ENCODE peak calls at places on chromosomes 12 and 14, in six cellular contexts. R is mesenchymal stem cell, Q is neuronal stem cell, U is H9, V is IMR-90, Z is H1. O is an unnamed sample.

GRCh38 chr14:71620401-71620800 is 311.8 kb upstream of the RGS6 start:
- DNase-seq in R (peak), Q (no peak), U (no peak), V (peak), Z (no peak), O (peak)

GRCh38 chr12:14416658-14417057 is 51.2 kb downstream of the ATF7IP start:
- DNase-seq in R (peak), Q (peak), U (peak), V (peak), Z (no peak), O (peak)

GRCh38 chr14:103361868-103362267 is 23.3 kb upstream of the MARK3 start:
- DNase-seq in R (peak), Q (no peak), U (no peak), V (peak), Z (no peak), O (peak)

GRCh38 chr14:51319181-51319597 is 79.1 kb downstream of the TMX1 start:
- DNase-seq in R (no peak), Q (no peak), U (no peak), V (no peak), Z (no peak), O (no peak)

GRCh38 chr14:105881021-105881930 is 354.9 kb downstream of the TMEM121 start:
- DNase-seq in R (no peak), Q (no peak), U (no peak), V (no peak), Z (no peak), O (no peak)

GRCh38 chr12:5808956-5809355 is 136.1 kb downstream of the ANO2 start:
- DNase-seq in R (peak), Q (no peak), U (no peak), V (peak), Z (no peak), O (no peak)

GRCh38 chr12:69068431-69068830 is 135.5 kb upstream of the CPM start:
- DNase-seq in R (no peak), Q (no peak), U (no peak), V (peak), Z (no peak), O (no peak)

GRCh38 chr12:127548123-127548553 is 718.8 kb upstream of the TMEM132C start:
- DNase-seq in R (peak), Q (no peak), U (no peak), V (peak), Z (no peak), O (no peak)

GRCh38 chr14:36224176-36224575 is 47.7 kb upstream of the PTCSC3 start:
- DNase-seq in R (no peak), Q (no peak), U (no peak), V (no peak), Z (no peak), O (no peak)

GRCh38 chr14:65958664-65959562 is 527.3 kb upstream of the CCDC196 start:
- DNase-seq in R (peak), Q (peak), U (no peak), V (peak), Z (peak), O (no peak)

GRCh38 chr12:54991161-54991991 is 6.8 kb upstream of the TESPA1 start:
- DNase-seq in R (no peak), Q (no peak), U (no peak), V (no peak), Z (no peak), O (no peak)

GRCh38 chr12:107372229-107372658 is 278.9 kb upstream of the CRY1 start:
- DNase-seq in R (no peak), Q (no peak), U (no peak), V (peak), Z (no peak), O (no peak)

GRCh38 chr12:12681061-12681765 is 14.8 kb downstream of the GPR19 start:
- DNase-seq in R (no peak), Q (no peak), U (no peak), V (no peak), Z (no peak), O (no peak)

GRCh38 chr12:62248873-62249272 is 11.3 kb upstream of the USP15 start:
- DNase-seq in R (no peak), Q (no peak), U (no peak), V (no peak), Z (no peak), O (peak)

GRCh38 chr12:26813812-26814211 is 19.2 kb downstream of the ITPR2 start:
- DNase-seq in R (no peak), Q (no peak), U (no peak), V (no peak), Z (no peak), O (no peak)

GRCh38 chr14:44963775-44964380 is 1.9 kb downstream of the TOGARAM1 start:
- DNase-seq in R (no peak), Q (no peak), U (no peak), V (no peak), Z (no peak), O (no peak)

GRCh38 chr12:110338754-110339153 is 57.7 kb downstream of the ATP2A2 start:
- DNase-seq in R (peak), Q (no peak), U (no peak), V (no peak), Z (peak), O (no peak)

GRCh38 chr12:50282581-50283229 is 615 bp downstream of the LIMA1 start:
- DNase-seq in R (peak), Q (no peak), U (no peak), V (peak), Z (no peak), O (peak)

GRCh38 chr12:119444462-119445044 is 110.0 kb downstream of the CCDC60 start:
- DNase-seq in R (no peak), Q (peak), U (peak), V (no peak), Z (peak), O (peak)

GRCh38 chr12:26090853-26091510 is 33.9 kb downstream of the BHLHE41 start:
- DNase-seq in R (no peak), Q (no peak), U (no peak), V (peak), Z (no peak), O (peak)

GRCh38 chr12:2751230-2751629 is 43.5 kb upstream of the FKBP4 start:
- DNase-seq in R (no peak), Q (no peak), U (peak), V (no peak), Z (no peak), O (no peak)

DNA sequence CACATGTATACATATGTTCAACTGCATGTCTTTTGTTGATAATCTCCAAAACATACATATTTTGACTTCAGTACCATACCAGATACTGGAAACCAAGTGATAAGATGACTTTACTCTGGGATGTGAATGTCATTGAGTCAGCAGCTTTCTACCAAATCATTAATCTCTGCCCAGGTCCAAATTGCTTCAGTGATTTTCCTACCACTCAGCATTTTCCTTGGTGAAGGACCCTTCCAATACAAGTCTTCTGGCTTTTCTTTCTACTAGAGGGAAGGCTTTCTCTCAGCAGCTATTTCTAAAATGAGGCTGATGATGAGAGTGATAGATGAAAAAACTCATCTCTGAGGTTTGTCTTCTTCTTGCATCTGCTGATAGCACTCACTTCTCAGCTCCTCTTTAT is 1008.5 kb downstream of the NRXN3 start:
- DNase-seq in R (no peak), Q (no peak), U (no peak), V (no peak), Z (no peak), O (no peak)
- H3K14ac ChIP-seq in R (no peak), Q (no peak), U (no peak), V (no peak), Z (no peak), O (no peak)

GRCh38 chr12:122051231-122051876 is 27.2 kb upstream of the MLXIP start:
- DNase-seq in R (peak), Q (no peak), U (no peak), V (peak), Z (no peak), O (no peak)
- H3K14ac ChIP-seq in R (peak), Q (no peak), U (no peak), V (no peak), Z (no peak), O (no peak)

DNA sequence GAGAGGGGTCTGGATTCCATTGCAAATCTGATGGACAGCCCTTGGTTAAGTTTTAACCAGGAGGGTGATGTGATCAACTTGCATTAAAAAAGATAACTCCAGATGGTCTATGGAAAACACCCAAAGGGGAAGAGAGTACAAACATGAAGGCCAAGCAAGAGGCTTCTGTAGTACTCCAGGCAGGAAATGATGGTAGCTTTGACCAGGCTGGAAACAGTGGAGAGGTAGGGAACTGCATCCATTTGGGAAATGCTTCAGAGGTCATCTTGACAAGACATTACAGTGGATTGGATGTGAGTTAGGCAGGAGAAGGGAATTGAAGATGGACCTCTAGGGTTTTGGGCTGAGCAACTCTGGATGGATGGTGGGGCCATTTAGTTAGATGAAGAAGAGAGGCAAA is 391.1 kb downstream of the IPO8 start:
- DNase-seq in R (no peak), Q (no peak), U (no peak), V (no peak), Z (no peak), O (no peak)
- H3K14ac ChIP-seq in R (no peak), Q (no peak), U (no peak), V (no peak), Z (no peak), O (no peak)

DNA sequence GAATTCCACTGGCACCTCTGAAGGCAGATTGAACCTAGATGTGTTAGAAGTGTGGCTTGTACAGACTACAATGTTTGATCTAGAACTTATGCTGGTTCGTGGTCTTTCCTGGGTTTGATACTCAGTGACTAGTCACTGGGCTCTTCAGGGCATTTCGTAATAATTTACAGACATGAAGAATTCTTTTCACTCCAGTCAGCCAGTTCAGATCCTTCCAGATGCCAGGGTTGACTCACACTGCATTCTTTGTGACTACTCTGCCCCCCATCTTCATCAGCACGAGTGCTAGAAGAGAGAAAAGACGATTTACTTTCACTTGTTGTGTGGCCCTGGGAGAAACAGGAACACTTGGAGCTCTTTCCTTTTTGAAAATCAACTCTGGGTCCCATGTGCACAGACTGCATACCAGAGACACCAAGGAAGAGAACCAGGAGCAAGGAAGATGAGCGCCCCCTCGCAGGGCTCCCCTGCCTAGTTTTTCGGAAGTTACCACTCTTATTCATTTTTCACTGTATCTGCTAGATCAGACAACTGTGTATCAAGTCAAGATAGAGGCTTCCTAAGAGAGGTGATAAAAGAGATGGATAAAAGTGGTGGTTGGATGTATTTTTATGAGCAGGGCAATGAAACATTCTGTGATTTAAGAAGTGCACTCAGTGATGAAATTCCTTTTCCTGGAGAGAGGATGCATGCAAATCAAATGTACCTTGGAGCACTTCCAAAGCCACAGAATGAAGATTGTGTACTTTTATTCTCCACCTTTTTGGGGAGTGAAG is 33.5 kb upstream of the EVL start:
- DNase-seq in R (peak), Q (no peak), U (no peak), V (peak), Z (no peak), O (peak)
- H3K14ac ChIP-seq in R (no peak), Q (no peak), U (no peak), V (peak), Z (no peak), O (peak)

DNA sequence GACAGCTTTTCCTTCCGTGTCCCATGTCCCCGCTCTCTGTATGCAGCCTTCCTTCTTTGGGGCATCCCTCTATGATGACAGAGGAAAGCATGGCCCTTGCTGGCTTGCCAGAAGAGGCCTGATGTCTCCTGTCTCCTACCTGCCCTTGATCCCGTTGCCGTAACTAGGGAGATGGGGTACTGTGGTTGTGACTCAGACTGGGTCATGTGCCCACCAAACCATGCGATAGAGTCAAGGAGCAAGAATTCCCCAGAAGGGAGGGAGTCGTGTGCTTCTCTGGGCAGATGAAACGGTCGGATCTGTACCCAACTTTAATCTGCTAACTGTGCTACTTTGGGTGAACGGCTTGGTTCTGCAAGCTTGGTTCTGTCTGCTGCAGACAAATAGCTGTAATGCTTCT is 99.1 kb upstream of the DYNC1H1 start:
- DNase-seq in R (no peak), Q (no peak), U (no peak), V (no peak), Z (no peak), O (no peak)
- H3K14ac ChIP-seq in R (no peak), Q (no peak), U (no peak), V (peak), Z (no peak), O (no peak)

GRCh38 chr12:73599268-73599667 is 938.4 kb upstream of the ATXN7L3B start:
- DNase-seq in R (no peak), Q (no peak), U (no peak), V (no peak), Z (no peak), O (no peak)
- H3K14ac ChIP-seq in R (no peak), Q (no peak), U (no peak), V (no peak), Z (no peak), O (no peak)

GRCh38 chr14:75402867-75403413 is 24.9 kb upstream of the JDP2 start:
- DNase-seq in R (no peak), Q (no peak), U (no peak), V (no peak), Z (peak), O (no peak)
- H3K14ac ChIP-seq in R (no peak), Q (no peak), U (no peak), V (no peak), Z (no peak), O (no peak)

DNA sequence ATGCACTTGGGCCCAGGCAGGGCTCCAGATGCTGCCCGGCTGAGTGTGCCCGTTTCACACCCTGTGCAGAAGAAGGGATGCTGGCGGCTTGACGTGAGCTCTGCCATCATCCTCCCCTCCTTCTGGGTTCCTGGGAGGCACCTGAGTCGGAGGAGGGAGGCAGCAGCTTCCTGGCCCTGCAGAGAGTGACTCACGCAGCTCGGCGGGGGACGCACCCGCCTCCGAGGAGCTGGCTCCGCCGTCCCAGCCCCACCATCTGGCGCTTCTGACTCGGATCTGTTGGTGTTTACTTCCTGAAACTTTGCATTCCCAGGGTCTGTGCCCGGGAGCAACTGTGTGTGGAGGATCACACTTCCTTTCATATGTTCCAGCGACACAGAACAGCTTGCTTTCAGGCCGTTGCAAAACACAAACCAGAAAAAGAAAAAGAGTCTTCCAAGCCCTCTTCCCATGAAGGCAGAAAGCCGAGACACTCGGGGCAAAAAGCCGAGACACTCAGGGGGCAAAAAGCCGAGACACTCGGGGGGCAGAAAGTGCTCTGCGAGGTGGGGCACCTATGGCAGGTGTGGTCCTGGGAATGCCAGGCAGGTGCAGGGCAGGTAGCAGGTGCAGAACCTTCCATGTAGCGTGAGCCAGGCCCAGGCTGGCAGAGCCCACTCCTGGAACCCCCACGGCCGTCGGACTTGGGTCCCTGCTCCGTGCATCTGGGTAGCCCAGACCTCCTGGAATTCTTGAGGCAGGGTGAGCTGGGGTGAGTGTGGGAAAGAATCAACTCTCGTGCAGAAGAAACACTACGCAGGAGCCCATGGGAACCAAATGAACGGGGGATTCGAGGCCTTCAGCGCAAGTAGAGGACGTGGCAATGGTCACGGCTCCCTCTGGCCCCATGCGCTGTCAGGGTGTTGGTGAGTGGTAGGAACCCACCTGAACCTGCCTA is 27.6 kb upstream of the GALNT9 start:
- DNase-seq in R (no peak), Q (no peak), U (peak), V (peak), Z (no peak), O (no peak)
- H3K14ac ChIP-seq in R (no peak), Q (peak), U (no peak), V (no peak), Z (no peak), O (no peak)

DNA sequence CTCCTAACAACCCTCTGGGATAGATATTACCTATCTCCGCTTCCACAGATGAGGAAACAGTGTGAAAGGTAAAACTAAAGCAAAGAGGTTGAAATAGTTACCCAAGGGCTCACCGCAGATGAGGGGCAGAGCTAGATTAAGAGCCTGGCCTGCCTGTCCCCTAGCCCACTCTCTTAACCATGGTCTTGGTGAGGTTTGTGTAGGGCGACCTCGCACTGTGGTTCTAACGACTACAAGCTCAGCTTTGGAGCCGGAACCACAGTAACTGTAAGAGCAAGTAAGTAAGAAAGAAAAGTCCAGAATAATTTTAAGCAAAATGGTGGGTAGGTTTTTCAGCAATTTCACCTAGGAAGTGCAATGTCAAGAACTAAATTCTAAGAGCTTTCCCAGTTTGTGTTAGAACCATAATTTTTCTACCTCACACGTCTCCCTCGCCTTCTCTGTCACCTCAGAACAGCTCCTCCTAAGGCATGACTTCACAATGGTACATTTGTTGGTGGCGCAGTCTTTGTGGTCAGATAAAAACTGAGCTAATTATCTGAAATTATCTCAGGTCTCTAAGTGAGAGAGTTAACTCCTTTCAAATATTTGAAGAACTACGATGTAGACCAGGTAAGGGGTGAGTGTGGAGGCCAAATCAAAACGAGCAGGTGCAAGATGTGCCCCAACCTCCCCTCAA is 64.8 kb downstream of the DAD1 start:
- DNase-seq in R (no peak), Q (no peak), U (no peak), V (no peak), Z (no peak), O (no peak)
- H3K14ac ChIP-seq in R (no peak), Q (no peak), U (no peak), V (peak), Z (no peak), O (no peak)